ENCODE peak calls at places on chromosomes 16 and 17, in four cellular contexts. A is Kasumi-1; L is stimulated activated CD4-positive, alpha-beta T cell treated with anti-CD3 and anti-CD28 coated beads, TNF-alpha, amount 100 ng/mL, for 1 hour; B is NCI-H1092 treated with DMSO at 0.1 percent for 48 hours. C is an unnamed sample.

GRCh38 chr17:80655588-80655987 is 111.0 kb downstream of the RPTOR start:
- DNase-seq in A (no peak), L (no peak), B (no peak), C (no peak)

GRCh38 chr17:57413848-57414651 is 157.7 kb downstream of the MSI2 start:
- DNase-seq in A (no peak), L (no peak), B (no peak), C (no peak)

GRCh38 chr17:30116661-30117547 is at the start of gene NSRP1:
- DNase-seq in A (peak), L (peak), B (peak), C (peak)

GRCh38 chr16:52993179-52993578 is 59.5 kb downstream of the CHD9NB start:
- DNase-seq in A (no peak), L (no peak), B (no peak), C (no peak)

GRCh38 chr16:53282975-53283946 is 151.0 kb upstream of the RBL2 start:
- DNase-seq in A (peak), L (no peak), B (peak), C (no peak)

GRCh38 chr17:65535777-65536572 is 25.5 kb downstream of the AXIN2 start:
- DNase-seq in A (no peak), L (no peak), B (no peak), C (no peak)

GRCh38 chr17:19376799-19377198 is 1.5 kb upstream of the MAPK7 start:
- DNase-seq in A (no peak), L (no peak), B (no peak), C (no peak)

GRCh38 chr16:48087639-48088038 is 68.2 kb downstream of the ABCC12 start:
- DNase-seq in A (no peak), L (no peak), B (no peak), C (no peak)

GRCh38 chr16:84686702-84687298 is 13.0 kb upstream of the USP10 start:
- DNase-seq in A (no peak), L (no peak), B (no peak), C (no peak)

GRCh38 chr16:21088143-21088542 is 62.5 kb downstream of the DNAH3 start:
- DNase-seq in A (no peak), L (no peak), B (no peak), C (no peak)

GRCh38 chr16:1980026-1980769 is 1.1 kb downstream of the NOXO1 start:
- DNase-seq in A (no peak), L (no peak), B (no peak), C (no peak)

GRCh38 chr17:78622491-78623265 is 45.5 kb upstream of the DNAH17 start:
- DNase-seq in A (no peak), L (no peak), B (no peak), C (no peak)

GRCh38 chr17:76139801-76140660 is 1.0 kb downstream of the FOXJ1 start:
- DNase-seq in A (no peak), L (no peak), B (no peak), C (no peak)

GRCh38 chr17:30571921-30572320 is 94.7 kb downstream of the GOSR1 start:
- DNase-seq in A (no peak), L (no peak), B (no peak), C (no peak)

GRCh38 chr16:89294486-89294885 is 77.0 kb downstream of the ZNF778 start:
- DNase-seq in A (no peak), L (no peak), B (no peak), C (no peak)

GRCh38 chr17:19327039-19327776 is 35.3 kb downstream of the B9D1 start:
- DNase-seq in A (no peak), L (no peak), B (no peak), C (no peak)

GRCh38 chr17:7041607-7042506 is 2.0 kb downstream of the SLC16A11 start:
- DNase-seq in A (no peak), L (no peak), B (no peak), C (no peak)

GRCh38 chr16:68378436-68379415 is 67.9 kb downstream of the PRMT7 start:
- DNase-seq in A (peak), L (no peak), B (no peak), C (no peak)